ENCODE peak calls at places on chromosome 12, in five cellular contexts. M is left ventricle myocardium inferior, J is PC-3, C is mammary epithelial cell, T is GM10248. O is an unnamed sample.

GRCh38 chr12:16526693-16527092 is 79.3 kb downstream of the LMO3 start:
- DNase-seq in C (peak), J (peak), M (no peak), T (no peak), O (no peak)

GRCh38 chr12:96141216-96141944 is 52.8 kb upstream of the ELK3 start:
- DNase-seq in C (no peak), M (no peak), T (no peak), J (no peak), O (no peak)

GRCh38 chr12:91741932-91742331 is 403.7 kb downstream of the BTG1 start:
- DNase-seq in C (no peak), T (no peak), J (no peak), M (no peak), O (no peak)

GRCh38 chr12:94795053-94795452 is 144.7 kb upstream of the TMCC3 start:
- DNase-seq in J (no peak), T (no peak), M (no peak), C (no peak), O (no peak)

GRCh38 chr12:1906579-1906978 is 11.9 kb downstream of the CACNA2D4 start:
- DNase-seq in M (no peak), C (no peak), T (no peak), J (no peak), O (no peak)

GRCh38 chr12:9760699-9761406 is at the start of gene CD69:
- DNase-seq in C (peak), J (no peak), T (peak), M (no peak), O (no peak)

GRCh38 chr12:16685107-16685506 is 79.1 kb upstream of the LMO3 start:
- DNase-seq in T (no peak), J (peak), C (peak), M (no peak), O (no peak)

GRCh38 chr12:124394462-124395128 is 99.7 kb downstream of the RFLNA start:
- DNase-seq in M (no peak), J (peak), C (no peak), T (no peak), O (no peak)

GRCh38 chr12:11765817-11766794 is 116.6 kb downstream of the ETV6 start:
- DNase-seq in J (no peak), M (no peak), C (peak), T (peak), O (no peak)

GRCh38 chr12:53213348-53213747 is 6.3 kb upstream of the ITGB7 start:
- DNase-seq in M (peak), T (peak), C (no peak), J (peak), O (peak)

GRCh38 chr12:123089631-123090353 is 61.1 kb downstream of the PITPNM2 start:
- DNase-seq in C (peak), M (no peak), J (peak), T (no peak), O (no peak)

GRCh38 chr12:34602213-34602940 is 580.1 kb downstream of the ALG10 start:
- DNase-seq in J (no peak), M (no peak), T (peak), C (no peak), O (no peak)

GRCh38 chr12:63151061-63151897 is at the start of gene AVPR1A:
- DNase-seq in T (peak), M (peak), J (no peak), C (no peak), O (no peak)

GRCh38 chr12:55700255-55701018 is 7.3 kb downstream of the ITGA7 start:
- DNase-seq in T (no peak), C (peak), J (peak), M (no peak), O (no peak)

GRCh38 chr12:101775814-101776213 is 36.6 kb upstream of the SYCP3 start:
- DNase-seq in M (no peak), J (no peak), T (no peak), C (no peak), O (no peak)

GRCh38 chr12:131430158-131430772 is 280.6 kb upstream of the SFSWAP start:
- DNase-seq in C (no peak), M (no peak), J (no peak), T (no peak), O (no peak)

GRCh38 chr12:3199551-3200031 is 122.4 kb downstream of the TSPAN9 start:
- DNase-seq in M (no peak), T (no peak), J (peak), C (no peak), O (no peak)

GRCh38 chr12:106195638-106196037 is 52.2 kb downstream of the CKAP4 start:
- DNase-seq in C (no peak), T (no peak), M (peak), J (no peak), O (no peak)

GRCh38 chr12:121782616-121782966 is 10.9 kb downstream of the RHOF start:
- DNase-seq in C (no peak), T (no peak), J (no peak), M (no peak), O (no peak)

GRCh38 chr12:89117448-89118034 is 234.8 kb downstream of the DUSP6 start:
- DNase-seq in J (peak), M (no peak), C (peak), T (no peak), O (no peak)

GRCh38 chr12:4112290-4112689 is 161.3 kb upstream of the CCND2 start:
- DNase-seq in M (no peak), T (no peak), C (no peak), J (no peak), O (no peak)

GRCh38 chr12:99092100-99092851 is 447.2 kb downstream of the APAF1 start:
- DNase-seq in J (no peak), C (no peak), M (no peak), T (no peak), O (no peak)

GRCh38 chr12:46205293-46205692 is 63.5 kb downstream of the SLC38A1 start:
- DNase-seq in T (no peak), M (no peak), C (no peak), J (no peak), O (no peak)

GRCh38 chr12:26631846-26632245 is 201.1 kb downstream of the ITPR2 start:
- DNase-seq in T (no peak), M (no peak), J (peak), C (no peak), O (no peak)

GRCh38 chr12:132489602-132490239 is at the start of gene FBRSL1:
- DNase-seq in M (peak), J (peak), T (peak), C (peak), O (peak)
- TF ChIP-seq CTCF in M (no peak), J (no peak), T (no peak), C (no peak), O (no peak)

GRCh38 chr12:125549171-125549570 is 483.9 kb downstream of the AACS start:
- DNase-seq in M (no peak), C (no peak), J (no peak), T (no peak), O (no peak)

GRCh38 chr12:125552223-125552747 is 487.1 kb downstream of the AACS start:
- DNase-seq in T (no peak), C (no peak), M (no peak), J (no peak), O (no peak)

GRCh38 chr12:125544979-125545378 is 479.7 kb downstream of the AACS start:
- DNase-seq in C (no peak), J (no peak), M (no peak), T (no peak), O (no peak)

DNA sequence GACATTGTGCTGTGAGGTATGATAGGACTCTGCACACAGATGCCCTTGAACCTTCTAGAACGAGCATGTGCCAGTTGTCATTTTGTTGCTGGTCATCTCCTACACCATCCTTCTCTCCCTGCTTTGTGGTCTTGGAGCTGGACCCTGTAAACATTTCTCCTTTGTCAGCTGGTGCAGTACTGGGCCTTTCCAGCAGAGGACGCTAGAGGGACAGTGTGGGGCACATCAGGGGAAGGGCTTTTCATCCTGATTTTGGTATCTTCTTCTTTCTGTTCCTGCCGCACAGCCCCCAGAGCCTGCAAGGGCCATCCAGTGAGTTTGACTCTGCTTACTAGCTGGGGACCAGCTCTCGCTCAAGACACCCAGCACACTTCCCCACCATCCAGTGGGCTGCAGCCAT is 484.6 kb downstream of the AACS start:
- DNase-seq in C (no peak), M (no peak), J (peak), T (no peak), O (no peak)
- TF ChIP-seq CTCF in C (no peak), M (no peak), J (peak), T (peak), O (no peak)

DNA sequence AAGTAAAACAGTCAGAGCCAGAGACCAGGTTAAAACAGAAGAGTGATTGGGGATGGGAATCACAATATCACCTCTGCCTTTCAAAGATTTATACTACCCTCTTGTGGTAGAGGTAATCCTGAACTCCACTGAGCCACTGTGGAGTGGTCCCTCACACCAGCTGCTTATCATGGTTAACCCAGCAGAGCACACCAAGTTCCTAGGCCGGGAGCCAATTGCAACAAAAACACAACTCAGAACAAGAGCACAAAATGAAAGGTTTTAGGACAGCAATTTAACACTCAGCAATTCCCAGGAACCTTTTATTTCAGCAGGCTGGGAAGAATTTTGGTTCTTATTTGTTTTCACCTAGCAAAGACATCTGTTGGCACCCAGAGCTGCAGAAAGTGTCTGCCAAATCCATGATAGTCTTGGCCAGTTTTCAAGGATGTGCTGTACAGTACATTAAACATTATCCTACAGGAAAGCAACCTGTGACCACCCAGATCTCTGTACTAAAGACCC is 220.5 kb upstream of the ATXN7L3B start:
- DNase-seq in C (peak), J (peak), M (peak), T (no peak), O (no peak)
- TF ChIP-seq CTCF in C (peak), J (peak), M (peak), T (no peak), O (peak)

DNA sequence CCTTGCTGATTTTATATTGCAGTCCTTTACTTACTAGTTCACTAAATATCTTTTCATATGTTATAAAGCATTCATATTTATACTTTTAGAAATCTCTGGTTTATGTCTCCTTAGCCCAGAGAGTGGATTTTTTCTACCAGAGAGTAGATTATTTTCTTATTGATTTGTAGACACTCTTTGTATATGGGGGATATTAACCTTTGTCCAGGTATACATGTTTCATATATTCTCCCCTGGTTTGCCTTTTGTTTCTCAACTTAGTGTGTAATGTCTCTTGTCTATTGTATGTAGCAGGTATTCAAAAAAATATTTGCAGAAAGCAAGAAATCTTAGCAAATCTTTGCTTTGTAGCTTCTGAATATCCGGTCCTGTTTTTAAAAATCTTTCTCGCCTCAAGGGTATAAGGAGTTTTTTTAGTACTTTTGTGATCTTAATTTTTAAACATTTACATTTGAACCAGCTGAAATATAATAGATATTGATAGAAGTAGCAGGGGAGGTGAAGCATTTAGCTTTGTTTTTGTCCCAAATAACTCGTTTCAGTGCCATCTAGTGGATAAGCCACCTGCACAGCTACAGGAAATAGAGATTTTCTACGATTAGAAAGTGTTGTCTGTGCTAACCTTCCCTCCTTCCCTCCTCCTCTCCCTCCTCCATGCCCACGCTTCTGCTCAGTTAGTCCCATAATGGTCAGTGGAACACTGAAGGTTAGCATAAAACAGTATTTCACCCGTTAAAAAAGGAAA is 97.0 kb downstream of the PHETA1 start:
- DNase-seq in J (peak), C (no peak), M (no peak), T (no peak), O (no peak)
- TF ChIP-seq CTCF in J (peak), C (no peak), M (peak), T (peak), O (peak)

DNA sequence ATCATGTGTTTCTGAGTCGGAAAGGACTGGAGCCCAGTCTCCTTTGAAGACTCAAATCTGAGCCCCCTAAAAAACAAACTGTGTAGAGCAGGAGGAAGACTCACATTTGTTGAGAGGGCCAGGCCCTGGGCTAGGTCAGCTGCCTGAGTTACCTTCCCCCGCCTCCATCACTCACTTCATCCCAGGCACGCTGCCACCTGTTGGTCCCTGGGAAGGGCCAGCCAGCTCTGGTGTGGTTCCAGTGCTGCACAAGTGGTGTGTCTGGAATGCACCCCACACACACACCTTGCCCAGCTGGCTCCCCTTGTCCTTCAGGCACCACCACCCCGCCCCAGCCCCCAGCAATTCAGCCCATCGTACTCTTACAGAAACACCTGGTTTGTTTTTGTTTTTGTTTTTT is 9.0 kb downstream of the MVK start:
- DNase-seq in C (peak), J (peak), M (peak), T (no peak), O (no peak)
- TF ChIP-seq CTCF in C (no peak), J (peak), M (no peak), T (no peak), O (no peak)

GRCh38 chr12:65984227-65984479 is 146.4 kb downstream of the LLPH start:
- DNase-seq in J (no peak), M (no peak), T (no peak), C (no peak), O (no peak)

GRCh38 chr12:65990592-65990991 is 140.0 kb downstream of the LLPH start:
- DNase-seq in C (no peak), M (no peak), T (no peak), J (no peak), O (no peak)

GRCh38 chr12:65988596-65988995 is 142.0 kb downstream of the LLPH start:
- DNase-seq in C (no peak), J (no peak), M (no peak), T (no peak), O (no peak)

GRCh38 chr12:65986047-65986446 is 144.5 kb downstream of the LLPH start:
- DNase-seq in M (no peak), J (no peak), T (no peak), C (no peak), O (no peak)
- TF ChIP-seq CTCF in M (no peak), J (no peak), T (no peak), C (no peak), O (no peak)